ENCODE peak calls at places on chromosomes 7 and 10, in eight cellular contexts. L, P, K, R, O, J, W and S are unnamed samples.
A peak's percentile ranks its signal among the peaks of the same experiment; 100 is the strongest.

GRCh38 chr10:96675846-96676245 is 44.5 kb downstream of the PIK3AP1 start:
- DNase-seq in J (no peak), O (no peak), R (no peak), W (no peak), K (no peak), P (no peak), L (no peak), S (no peak)

GRCh38 chr7:106501605-106502580 is 159.1 kb downstream of the CCDC71L start:
- DNase-seq in O (no peak), J (no peak), W (no peak), R (no peak), P (no peak), L (no peak), K (no peak), S (no peak)

GRCh38 chr7:820341-820740 is 11.9 kb upstream of the SUN1 start:
- DNase-seq in L (no peak), O (no peak), R (no peak), K (no peak), J (no peak), P (no peak), W (no peak), S (no peak)

GRCh38 chr7:142300689-142301088 is 42.8 kb upstream of the PRSS58 start:
- DNase-seq in O (no peak), L (peak; percentile 90), J (no peak), W (no peak), K (no peak), R (no peak), P (no peak), S (no peak)

GRCh38 chr10:26557641-26558014 is 119.5 kb downstream of the APBB1IP start:
- DNase-seq in W (no peak), P (no peak), R (no peak), J (no peak), L (no peak), K (no peak), O (no peak), S (no peak)

GRCh38 chr10:73818402-73818801 is 7.0 kb upstream of the NDST2 start:
- DNase-seq in L (peak; percentile 37), O (no peak), K (no peak), P (no peak), W (no peak), J (peak; percentile 81), R (no peak), S (no peak)

GRCh38 chr7:157875230-157876179 is 538.7 kb downstream of the DNAJB6 start:
- DNase-seq in W (no peak), R (no peak), O (no peak), L (peak; percentile 5), P (no peak), J (peak; percentile 81), K (no peak), S (no peak)

GRCh38 chr10:102553771-102554170 is 50.0 kb downstream of the SUFU start:
- DNase-seq in L (no peak), P (no peak), J (no peak), W (no peak), K (no peak), R (no peak), O (no peak), S (no peak)

GRCh38 chr10:6247041-6247712 is 44.4 kb downstream of the PFKFB3 start:
- DNase-seq in K (no peak), J (no peak), W (no peak), R (no peak), L (no peak), P (no peak), O (no peak), S (no peak)

GRCh38 chr7:121020652-121021051 is 32.1 kb downstream of the CPED1 start:
- DNase-seq in W (no peak), R (no peak), P (no peak), O (no peak), K (no peak), J (no peak), L (no peak), S (no peak)

GRCh38 chr7:103569621-103570305 is 123.8 kb upstream of the SLC26A5 start:
- DNase-seq in R (no peak), J (no peak), O (no peak), P (no peak), L (no peak), K (no peak), W (no peak), S (no peak)

GRCh38 chr7:14403587-14403986 is 414.1 kb upstream of the ETV1 start:
- DNase-seq in L (no peak), P (no peak), R (no peak), K (no peak), J (no peak), W (no peak), O (no peak), S (no peak)

GRCh38 chr7:143362126-143362961 is at the start of gene FAM131B:
- DNase-seq in W (peak; percentile 77), R (no peak), J (no peak), K (no peak), P (no peak), O (peak; percentile 67), L (peak; percentile 66), S (no peak)

GRCh38 chr10:87850742-87851205 is 12.6 kb downstream of the KLLN start:
- DNase-seq in L (peak; percentile 89), K (no peak), J (peak; percentile 71), O (peak; percentile 81), P (peak; percentile 65), R (peak; percentile 68), W (no peak), S (peak; percentile 63)
- TF ChIP-seq POLR2AphosphoS5 in L (no peak), K (no peak), J (no peak), O (no peak), P (peak; percentile 33), R (no peak), W (no peak), S (no peak)

GRCh38 chr10:77520995-77521394 is 116.6 kb downstream of the KCNMA1 start:
- DNase-seq in J (no peak), K (no peak), P (no peak), R (no peak), L (no peak), O (no peak), W (no peak), S (no peak)

GRCh38 chr10:77522268-77522809 is 115.3 kb downstream of the KCNMA1 start:
- DNase-seq in O (no peak), J (no peak), K (no peak), R (no peak), P (no peak), W (no peak), L (peak; percentile 37), S (no peak)

GRCh38 chr10:77518258-77518909 is 119.2 kb downstream of the KCNMA1 start:
- DNase-seq in R (no peak), J (no peak), K (no peak), L (no peak), O (no peak), W (no peak), P (no peak), S (no peak)

GRCh38 chr10:77518910-77519274 is 118.7 kb downstream of the KCNMA1 start:
- DNase-seq in L (no peak), W (no peak), J (no peak), P (no peak), K (no peak), R (no peak), O (no peak), S (no peak)

GRCh38 chr10:77520290-77520689 is 117.3 kb downstream of the KCNMA1 start:
- DNase-seq in L (no peak), R (no peak), O (no peak), W (no peak), J (no peak), P (no peak), K (no peak), S (no peak)
- TF ChIP-seq CTCF in L (no peak), R (no peak), O (no peak), W (no peak), J (no peak), P (no peak), K (no peak), S (no peak)

GRCh38 chr10:114271779-114272167 is 32.7 kb downstream of the VWA2 start:
- DNase-seq in P (no peak), K (peak; percentile 88), J (no peak), L (no peak), R (no peak), W (no peak), O (peak; percentile 82), S (peak; percentile 39)

GRCh38 chr10:114265392-114266053 is 26.5 kb downstream of the VWA2 start:
- DNase-seq in R (no peak), P (no peak), W (no peak), J (no peak), K (no peak), L (no peak), O (peak; percentile 72), S (no peak)

GRCh38 chr10:114271014-114271778 is 32.1 kb downstream of the VWA2 start:
- DNase-seq in P (peak; percentile 71), R (peak; percentile 27), W (no peak), J (no peak), L (no peak), K (no peak), O (no peak), S (peak; percentile 54)

GRCh38 chr10:114262478-114262877 is 23.4 kb downstream of the VWA2 start:
- DNase-seq in K (no peak), O (no peak), R (no peak), P (no peak), L (peak; percentile 27), J (no peak), W (no peak), S (no peak)

DNA sequence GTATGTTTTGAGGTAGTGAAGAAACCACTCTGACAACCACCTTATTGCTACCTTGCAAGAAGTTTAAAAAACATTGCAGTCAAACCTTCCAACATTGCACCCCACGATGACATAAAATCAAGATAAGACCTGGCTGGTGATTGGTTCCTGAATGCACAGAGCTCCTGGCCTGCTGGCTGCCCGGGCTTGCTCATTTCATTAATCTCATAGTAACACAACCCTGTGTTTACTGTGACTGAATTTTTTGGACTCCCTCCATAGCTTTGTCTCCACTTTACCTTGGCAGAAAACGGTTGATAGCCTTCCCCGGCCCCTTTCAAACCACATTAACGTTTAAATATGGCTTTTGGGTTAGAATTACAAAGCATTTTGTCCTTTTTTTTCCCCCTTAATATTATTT is 27.5 kb downstream of the VWA2 start:
- DNase-seq in W (no peak), O (no peak), L (no peak), K (no peak), P (peak; percentile 88), J (no peak), R (peak; percentile 21), S (peak; percentile 56)
- TF ChIP-seq POLR2AphosphoS5 in W (no peak), O (no peak), L (no peak), K (no peak), P (peak; percentile 89), J (no peak), R (no peak), S (no peak)

GRCh38 chr7:4149236-4149635 is 532.9 kb upstream of the FOXK1 start:
- DNase-seq in R (no peak), P (no peak), K (no peak), J (no peak), O (no peak), L (no peak), W (no peak), S (no peak)

GRCh38 chr7:4151524-4151923 is 530.6 kb upstream of the FOXK1 start:
- DNase-seq in W (no peak), O (no peak), J (no peak), K (no peak), L (no peak), P (no peak), R (no peak), S (no peak)

GRCh38 chr7:4150731-4151130 is 531.4 kb upstream of the FOXK1 start:
- DNase-seq in R (no peak), O (no peak), P (no peak), J (no peak), W (no peak), K (no peak), L (no peak), S (no peak)

GRCh38 chr7:4149645-4150044 is 532.5 kb upstream of the FOXK1 start:
- DNase-seq in J (no peak), L (no peak), W (no peak), K (no peak), O (no peak), P (no peak), R (no peak), S (no peak)

GRCh38 chr7:4151926-4152549 is 530.1 kb upstream of the FOXK1 start:
- DNase-seq in L (no peak), R (no peak), P (peak; percentile 53), J (no peak), W (no peak), K (no peak), O (peak; percentile 81), S (no peak)
- TF ChIP-seq CTCF in L (no peak), R (no peak), P (no peak), J (no peak), W (no peak), K (no peak), O (no peak), S (no peak)